ENCODE peak calls at places on chromosomes 1 and 21, in eight cellular contexts. One of them, this sample, is unnamed.
A peak's percentile ranks its signal among the peaks of the same experiment; 100 is the strongest.

GRCh38 chr1:174964261-174964984 is 35.3 kb upstream of the CACYBP start:
- DNase-seq in B cell: no peak
- DNase-seq in foreskin melanocyte: no peak
- DNase-seq in ovary: no peak
- DNase-seq in RWPE1: peak; percentile 54
- DNase-seq in WTC11: no peak
- DNase-seq in KBM-7: peak; percentile 81
- DNase-seq in NCI-H2171: no peak
- DNase-seq in this sample: peak; percentile 6

GRCh38 chr1:196437671-196438070 is 170.6 kb downstream of the KCNT2 start:
- DNase-seq in KBM-7: no peak
- DNase-seq in NCI-H2171: no peak
- DNase-seq in WTC11: no peak
- DNase-seq in RWPE1: no peak
- DNase-seq in foreskin melanocyte: no peak
- DNase-seq in B cell: no peak
- DNase-seq in ovary: no peak
- DNase-seq in this sample: no peak

GRCh38 chr1:75723989-75724471 is 479 bp upstream of the ACADM start:
- DNase-seq in NCI-H2171: peak; percentile 65
- DNase-seq in B cell: peak; percentile 82
- DNase-seq in foreskin melanocyte: peak; percentile 30
- DNase-seq in RWPE1: peak; percentile 82
- DNase-seq in ovary: peak; percentile 91
- DNase-seq in WTC11: peak; percentile 82
- DNase-seq in KBM-7: no peak
- DNase-seq in this sample: peak; percentile 51

GRCh38 chr21:26028183-26028582 is 142.4 kb downstream of the APP start:
- DNase-seq in RWPE1: no peak
- DNase-seq in WTC11: no peak
- DNase-seq in KBM-7: no peak
- DNase-seq in NCI-H2171: no peak
- DNase-seq in foreskin melanocyte: peak; percentile 85
- DNase-seq in ovary: no peak
- DNase-seq in B cell: no peak
- DNase-seq in this sample: no peak

GRCh38 chr1:43545686-43546387 is 15.2 kb downstream of the PTPRF start:
- DNase-seq in B cell: no peak
- DNase-seq in NCI-H2171: peak; percentile 10
- DNase-seq in KBM-7: no peak
- DNase-seq in RWPE1: peak; percentile 81
- DNase-seq in WTC11: peak; percentile 98
- DNase-seq in foreskin melanocyte: no peak
- DNase-seq in ovary: peak; percentile 60
- DNase-seq in this sample: no peak

GRCh38 chr1:56169856-56170255 is 409.5 kb downstream of the PLPP3 start:
- DNase-seq in B cell: no peak
- DNase-seq in NCI-H2171: no peak
- DNase-seq in foreskin melanocyte: no peak
- DNase-seq in WTC11: no peak
- DNase-seq in RWPE1: no peak
- DNase-seq in ovary: no peak
- DNase-seq in KBM-7: no peak
- DNase-seq in this sample: no peak

GRCh38 chr1:17881761-17882160 is 126.6 kb downstream of the ACTL8 start:
- DNase-seq in KBM-7: no peak
- DNase-seq in RWPE1: no peak
- DNase-seq in foreskin melanocyte: no peak
- DNase-seq in B cell: no peak
- DNase-seq in WTC11: no peak
- DNase-seq in NCI-H2171: no peak
- DNase-seq in ovary: no peak
- DNase-seq in this sample: no peak

GRCh38 chr21:42833859-42834729 is 45.2 kb downstream of the WDR4 start:
- DNase-seq in B cell: no peak
- DNase-seq in foreskin melanocyte: no peak
- DNase-seq in RWPE1: no peak
- DNase-seq in ovary: no peak
- DNase-seq in NCI-H2171: no peak
- DNase-seq in WTC11: no peak
- DNase-seq in KBM-7: no peak
- DNase-seq in this sample: no peak

GRCh38 chr1:199176713-199177112 is 537.9 kb downstream of the PTPRC start:
- DNase-seq in RWPE1: no peak
- DNase-seq in WTC11: no peak
- DNase-seq in ovary: no peak
- DNase-seq in NCI-H2171: no peak
- DNase-seq in foreskin melanocyte: no peak
- DNase-seq in KBM-7: no peak
- DNase-seq in B cell: no peak
- DNase-seq in this sample: no peak

GRCh38 chr1:6330410-6330827 is 63.1 kb downstream of the ACOT7 start:
- DNase-seq in KBM-7: no peak
- DNase-seq in foreskin melanocyte: peak; percentile 40
- DNase-seq in WTC11: no peak
- DNase-seq in NCI-H2171: no peak
- DNase-seq in B cell: no peak
- DNase-seq in ovary: no peak
- DNase-seq in RWPE1: no peak
- DNase-seq in this sample: no peak

GRCh38 chr1:99645199-99645598 is 714 bp upstream of the PALMD start:
- DNase-seq in foreskin melanocyte: no peak
- DNase-seq in B cell: no peak
- DNase-seq in KBM-7: no peak
- DNase-seq in RWPE1: peak; percentile 65
- DNase-seq in ovary: peak; percentile 69
- DNase-seq in NCI-H2171: no peak
- DNase-seq in WTC11: no peak
- DNase-seq in this sample: no peak

GRCh38 chr1:116424438-116424837 is 51.4 kb downstream of the ATP1A1 start:
- DNase-seq in RWPE1: no peak
- DNase-seq in NCI-H2171: no peak
- DNase-seq in WTC11: no peak
- DNase-seq in foreskin melanocyte: no peak
- DNase-seq in ovary: no peak
- DNase-seq in B cell: no peak
- DNase-seq in KBM-7: no peak
- DNase-seq in this sample: no peak

GRCh38 chr1:28775121-28775942 is 36.6 kb upstream of the OPRD1 start:
- DNase-seq in NCI-H2171: peak; percentile 85
- DNase-seq in B cell: peak; percentile 85
- DNase-seq in WTC11: peak; percentile 77
- DNase-seq in RWPE1: peak; percentile 78
- DNase-seq in foreskin melanocyte: peak; percentile 66
- DNase-seq in KBM-7: no peak
- DNase-seq in ovary: peak; percentile 72
- DNase-seq in this sample: peak; percentile 27

GRCh38 chr1:230301820-230302219 is 124.3 kb downstream of the PGBD5 start:
- DNase-seq in KBM-7: no peak
- DNase-seq in WTC11: no peak
- DNase-seq in B cell: no peak
- DNase-seq in ovary: no peak
- DNase-seq in foreskin melanocyte: no peak
- DNase-seq in RWPE1: no peak
- DNase-seq in NCI-H2171: no peak
- DNase-seq in this sample: no peak

GRCh38 chr1:87449348-87449963 is 120.8 kb downstream of the LMO4 start:
- DNase-seq in RWPE1: no peak
- DNase-seq in B cell: no peak
- DNase-seq in NCI-H2171: no peak
- DNase-seq in KBM-7: peak; percentile 9
- DNase-seq in WTC11: no peak
- DNase-seq in foreskin melanocyte: no peak
- DNase-seq in ovary: no peak
- DNase-seq in this sample: no peak

GRCh38 chr1:58841455-58841854 is 57.6 kb upstream of the JUN start:
- DNase-seq in foreskin melanocyte: no peak
- DNase-seq in RWPE1: no peak
- DNase-seq in B cell: no peak
- DNase-seq in WTC11: peak; percentile 30
- DNase-seq in KBM-7: peak; percentile 34
- DNase-seq in NCI-H2171: no peak
- DNase-seq in ovary: no peak
- DNase-seq in this sample: no peak

GRCh38 chr1:94193128-94193527 is 44.3 kb downstream of the ARHGAP29 start:
- DNase-seq in KBM-7: no peak
- DNase-seq in foreskin melanocyte: peak; percentile 9
- DNase-seq in B cell: no peak
- DNase-seq in NCI-H2171: no peak
- DNase-seq in ovary: no peak
- DNase-seq in WTC11: no peak
- DNase-seq in RWPE1: no peak
- DNase-seq in this sample: no peak

GRCh38 chr1:38028105-38028591 is 15.6 kb downstream of the UTP11 start:
- DNase-seq in NCI-H2171: peak; percentile 51
- DNase-seq in WTC11: no peak
- DNase-seq in B cell: no peak
- DNase-seq in foreskin melanocyte: no peak
- DNase-seq in RWPE1: peak; percentile 84
- DNase-seq in ovary: no peak
- DNase-seq in KBM-7: no peak
- DNase-seq in this sample: no peak

GRCh38 chr1:96660051-96660450 is 61.5 kb upstream of the PTBP2 start:
- DNase-seq in NCI-H2171: no peak
- DNase-seq in WTC11: no peak
- DNase-seq in ovary: no peak
- DNase-seq in B cell: no peak
- DNase-seq in RWPE1: no peak
- DNase-seq in foreskin melanocyte: no peak
- DNase-seq in KBM-7: no peak
- DNase-seq in this sample: no peak

GRCh38 chr1:220748091-220748934 is at the start of gene MTARC2:
- DNase-seq in NCI-H2171: no peak
- DNase-seq in RWPE1: peak; percentile 54
- DNase-seq in B cell: peak; percentile 64
- DNase-seq in foreskin melanocyte: peak; percentile 53
- DNase-seq in WTC11: peak; percentile 81
- DNase-seq in KBM-7: no peak
- DNase-seq in ovary: peak; percentile 70
- DNase-seq in this sample: no peak

GRCh38 chr1:10514490-10515235 is 39.9 kb downstream of the PEX14 start:
- DNase-seq in ovary: no peak
- DNase-seq in WTC11: no peak
- DNase-seq in NCI-H2171: peak; percentile 59
- DNase-seq in RWPE1: peak; percentile 36
- DNase-seq in foreskin melanocyte: no peak
- DNase-seq in B cell: no peak
- DNase-seq in KBM-7: peak; percentile 68
- DNase-seq in this sample: no peak

GRCh38 chr1:77060000-77060399 is 159.2 kb downstream of the PIGK start:
- DNase-seq in B cell: no peak
- DNase-seq in WTC11: peak; percentile 47
- DNase-seq in KBM-7: peak; percentile 82
- DNase-seq in foreskin melanocyte: no peak
- DNase-seq in NCI-H2171: no peak
- DNase-seq in ovary: no peak
- DNase-seq in RWPE1: no peak
- DNase-seq in this sample: no peak